ENCODE peak calls at places on chromosomes 3 and 15, in eight cellular contexts. V is HFFc6, Z is GM12865, S is heart right ventricle, L is left cardiac atrium, M is activated T-cell treated with anti-CD3 and anti-CD28 coated beads for 1 hour, H is activated gamma-delta T cell treated with Interleukin-2 at 50 U/mL for 16 hours, G is NCI-H1092. A is an unnamed sample.

GRCh38 chr15:23372284-23372683 is 17.7 kb downstream of the GOLGA8S start:
- DNase-seq in V (no peak), Z (no peak), S (no peak), L (peak; percentile 23), M (no peak), H (no peak), G (no peak), A (no peak)

GRCh38 chr15:45111390-45112142 is 2.4 kb downstream of the DUOX2 start:
- DNase-seq in V (no peak), Z (no peak), S (no peak), L (no peak), M (no peak), H (no peak), G (no peak), A (no peak)

GRCh38 chr3:115710799-115711198 is 87.5 kb downstream of the GAP43 start:
- DNase-seq in V (no peak), Z (no peak), S (no peak), L (no peak), M (no peak), H (no peak), G (no peak), A (peak; percentile 33)

GRCh38 chr3:153614131-153614530 is 452.1 kb downstream of the RAP2B start:
- DNase-seq in V (no peak), Z (no peak), S (no peak), L (no peak), M (no peak), H (no peak), G (no peak), A (no peak)

GRCh38 chr15:58043192-58043903 is 22.2 kb downstream of the ALDH1A2 start:
- DNase-seq in V (peak; percentile 16), Z (peak; percentile 45), S (peak; percentile 20), L (peak; percentile 57), M (peak; percentile 30), H (peak; percentile 8), G (no peak), A (peak; percentile 43)

GRCh38 chr3:181694805-181695660 is 16.7 kb upstream of the SOX2 start:
- DNase-seq in V (no peak), Z (no peak), S (peak; percentile 27), L (peak; percentile 73), M (no peak), H (no peak), G (no peak), A (no peak)

GRCh38 chr3:143443851-143444331 is 324.3 kb downstream of the CHST2 start:
- DNase-seq in V (peak; percentile 93), Z (peak; percentile 55), S (peak; percentile 85), L (peak; percentile 68), M (no peak), H (no peak), G (no peak), A (peak; percentile 94)

GRCh38 chr3:107263269-107264021 is 113.8 kb upstream of the CCDC54 start:
- DNase-seq in V (no peak), Z (no peak), S (no peak), L (no peak), M (no peak), H (no peak), G (no peak), A (no peak)

GRCh38 chr3:53160660-53161344 is at the start of gene PRKCD:
- DNase-seq in V (peak; percentile 84), Z (peak; percentile 89), S (peak; percentile 79), L (peak; percentile 89), M (peak; percentile 74), H (peak; percentile 71), G (peak; percentile 6), A (peak; percentile 72)

GRCh38 chr3:62587169-62587568 is 213.8 kb upstream of the FEZF2 start:
- DNase-seq in V (no peak), Z (no peak), S (no peak), L (no peak), M (no peak), H (no peak), G (no peak), A (peak; percentile 15)

GRCh38 chr15:92074646-92075045 is 221.1 kb downstream of the SLCO3A1 start:
- DNase-seq in V (no peak), Z (no peak), S (peak; percentile 70), L (peak; percentile 79), M (no peak), H (no peak), G (no peak), A (peak; percentile 95)

GRCh38 chr3:41450416-41451231 is 251.3 kb downstream of the CTNNB1 start:
- DNase-seq in V (peak; percentile 4), Z (no peak), S (no peak), L (no peak), M (no peak), H (no peak), G (no peak), A (no peak)

GRCh38 chr15:71748327-71748726 is 62.0 kb upstream of the NR2E3 start:
- DNase-seq in V (peak; percentile 9), Z (peak; percentile 17), S (no peak), L (no peak), M (no peak), H (no peak), G (no peak), A (peak; percentile 71)

GRCh38 chr3:23996058-23996457 is 51.0 kb downstream of the NR1D2 start:
- DNase-seq in V (no peak), Z (no peak), S (no peak), L (no peak), M (no peak), H (no peak), G (no peak), A (no peak)

GRCh38 chr3:146024260-146024659 is 136.7 kb downstream of the PLOD2 start:
- DNase-seq in V (no peak), Z (no peak), S (no peak), L (no peak), M (no peak), H (no peak), G (no peak), A (peak; percentile 28)

GRCh38 chr15:79054350-79054749 is 36.2 kb downstream of the RASGRF1 start:
- DNase-seq in V (no peak), Z (no peak), S (no peak), L (no peak), M (no peak), H (no peak), G (no peak), A (no peak)

GRCh38 chr15:48244923-48245322 is 38.8 kb downstream of the SLC12A1 start:
- DNase-seq in V (no peak), Z (no peak), S (no peak), L (no peak), M (no peak), H (no peak), G (no peak), A (peak; percentile 29)

GRCh38 chr3:133125802-133126201 is 87.6 kb downstream of the TMEM108 start:
- DNase-seq in V (no peak), Z (no peak), S (no peak), L (no peak), M (no peak), H (no peak), G (no peak), A (no peak)

GRCh38 chr15:63219196-63219719 is 29.9 kb downstream of the RAB8B start:
- DNase-seq in V (no peak), Z (no peak), S (no peak), L (no peak), M (no peak), H (no peak), G (no peak), A (no peak)

GRCh38 chr3:69255928-69256327 is 130.0 kb downstream of the FRMD4B start:
- DNase-seq in V (no peak), Z (no peak), S (no peak), L (no peak), M (no peak), H (no peak), G (no peak), A (no peak)

GRCh38 chr15:60006203-60006782 is 2.2 kb downstream of the FOXB1 start:
- DNase-seq in V (no peak), Z (peak; percentile 47), S (no peak), L (no peak), M (peak; percentile 53), H (peak; percentile 35), G (no peak), A (peak; percentile 85)

GRCh38 chr15:78061963-78062427 is 15.5 kb downstream of the TBC1D2B start:
- DNase-seq in V (peak; percentile 39), Z (peak; percentile 80), S (no peak), L (no peak), M (no peak), H (no peak), G (no peak), A (peak; percentile 37)

GRCh38 chr3:47283596-47284364 is 1.0 kb downstream of the KLHL18 start:
- DNase-seq in V (no peak), Z (peak; percentile 56), S (no peak), L (no peak), M (no peak), H (no peak), G (no peak), A (no peak)

GRCh38 chr3:126014252-126014651 is 45.3 kb downstream of the ROPN1B start:
- DNase-seq in V (peak; percentile 72), Z (no peak), S (no peak), L (no peak), M (no peak), H (no peak), G (no peak), A (peak; percentile 15)

A was measured in NCI-H226.